ENCODE peak calls at places on chromosome 15, in six cellular contexts. One of them, this sample, is unnamed.

GRCh38 chr15:82850242-82850591 is 40.8 kb downstream of the WHAMM start:
- DNase-seq in HepG2: no peak
- DNase-seq in IMR-90: peak; percentile 5
- DNase-seq in A549: no peak
- DNase-seq in GM12878: no peak
- DNase-seq in HCT116: no peak
- DNase-seq in this sample: peak; percentile 89

GRCh38 chr15:29685156-29686078 is 136.9 kb downstream of the TJP1 start:
- DNase-seq in IMR-90: peak; percentile 79
- DNase-seq in HepG2: no peak
- DNase-seq in HCT116: no peak
- DNase-seq in GM12878: no peak
- DNase-seq in A549: no peak
- DNase-seq in this sample: no peak

GRCh38 chr15:88040516-88040915 is 216.0 kb downstream of the NTRK3 start:
- DNase-seq in GM12878: no peak
- DNase-seq in A549: no peak
- DNase-seq in HepG2: no peak
- DNase-seq in HCT116: no peak
- DNase-seq in IMR-90: no peak
- DNase-seq in this sample: no peak

GRCh38 chr15:71060983-71061382 is 54.3 kb upstream of the THSD4 start:
- DNase-seq in GM12878: no peak
- DNase-seq in A549: no peak
- DNase-seq in IMR-90: peak; percentile 49
- DNase-seq in HepG2: no peak
- DNase-seq in HCT116: no peak
- DNase-seq in this sample: no peak

GRCh38 chr15:49675051-49675450 is 54.2 kb downstream of the DTWD1 start:
- DNase-seq in IMR-90: peak; percentile 87
- DNase-seq in HepG2: peak; percentile 9
- DNase-seq in GM12878: no peak
- DNase-seq in HCT116: no peak
- DNase-seq in A549: peak; percentile 18
- DNase-seq in this sample: no peak

GRCh38 chr15:22838292-22839042 is at the start of gene NIPA2:
- DNase-seq in A549: peak; percentile 93
- DNase-seq in HepG2: peak; percentile 92
- DNase-seq in GM12878: peak; percentile 90
- DNase-seq in HCT116: peak; percentile 95
- DNase-seq in IMR-90: peak; percentile 97
- DNase-seq in this sample: peak; percentile 98

GRCh38 chr15:64398575-64398974 is 10.9 kb downstream of the TRIP4 start:
- DNase-seq in IMR-90: no peak
- DNase-seq in A549: no peak
- DNase-seq in GM12878: no peak
- DNase-seq in HepG2: no peak
- DNase-seq in HCT116: no peak
- DNase-seq in this sample: no peak

GRCh38 chr15:86329311-86330013 is 249.8 kb downstream of the AGBL1 start:
- DNase-seq in IMR-90: no peak
- DNase-seq in HCT116: no peak
- DNase-seq in GM12878: no peak
- DNase-seq in HepG2: no peak
- DNase-seq in A549: no peak
- DNase-seq in this sample: no peak

GRCh38 chr15:65910341-65910740 is 41.0 kb downstream of the RAB11A start:
- DNase-seq in HCT116: no peak
- DNase-seq in IMR-90: no peak
- DNase-seq in GM12878: no peak
- DNase-seq in A549: no peak
- DNase-seq in HepG2: no peak
- DNase-seq in this sample: no peak

GRCh38 chr15:96330064-96330449 is 443 bp upstream of the NR2F2 start:
- DNase-seq in A549: peak; percentile 81
- DNase-seq in GM12878: no peak
- DNase-seq in HepG2: no peak
- DNase-seq in HCT116: peak; percentile 51
- DNase-seq in IMR-90: peak; percentile 89
- DNase-seq in this sample: no peak

GRCh38 chr15:35309886-35310285 is 224.8 kb upstream of the NANOGP8 start:
- DNase-seq in HepG2: no peak
- DNase-seq in A549: no peak
- DNase-seq in IMR-90: peak; percentile 44
- DNase-seq in HCT116: no peak
- DNase-seq in GM12878: no peak
- DNase-seq in this sample: no peak

GRCh38 chr15:26848498-26848897 is 18.4 kb upstream of the GABRA5 start:
- DNase-seq in A549: no peak
- DNase-seq in HCT116: no peak
- DNase-seq in HepG2: no peak
- DNase-seq in IMR-90: no peak
- DNase-seq in GM12878: no peak
- DNase-seq in this sample: no peak

DNA sequence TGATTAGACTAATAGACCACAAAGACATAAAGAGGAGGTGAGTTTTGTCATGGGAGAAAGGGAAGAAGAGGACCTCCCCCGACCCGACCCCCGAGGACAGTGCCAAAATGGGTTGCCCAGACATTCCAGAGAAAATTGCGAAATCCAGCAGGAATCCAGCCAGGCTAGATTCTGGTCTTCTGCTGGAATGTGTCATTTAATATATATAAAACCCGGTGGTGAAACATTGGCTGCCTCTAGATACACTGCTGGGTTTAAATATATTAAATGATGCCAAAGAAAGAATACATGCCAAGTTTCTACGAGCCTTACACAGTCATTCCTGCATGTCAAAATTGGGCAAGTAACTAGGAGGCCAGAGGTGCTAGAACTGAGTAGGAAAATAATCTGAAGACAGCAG is 45.3 kb upstream of the SPESP1 start:
- DNase-seq in HepG2: no peak
- DNase-seq in IMR-90: peak; percentile 25
- DNase-seq in HCT116: no peak
- DNase-seq in GM12878: no peak
- DNase-seq in A549: no peak
- DNase-seq in this sample: no peak
- TF ChIP-seq RAD21 in HepG2: no peak
- TF ChIP-seq RAD21 in IMR-90: no peak
- TF ChIP-seq RAD21 in HCT116: no peak
- TF ChIP-seq RAD21 in GM12878: no peak
- TF ChIP-seq RAD21 in A549: no peak
- TF ChIP-seq RAD21 in this sample: no peak

GRCh38 chr15:58957101-58957973 is 23.9 kb upstream of the SLTM start:
- DNase-seq in A549: peak; percentile 85
- DNase-seq in IMR-90: peak; percentile 58
- DNase-seq in HepG2: peak; percentile 69
- DNase-seq in HCT116: peak; percentile 81
- DNase-seq in GM12878: no peak
- DNase-seq in this sample: peak; percentile 57

GRCh38 chr15:58958811-58959210 is 25.3 kb upstream of the SLTM start:
- DNase-seq in IMR-90: no peak
- DNase-seq in A549: no peak
- DNase-seq in HepG2: no peak
- DNase-seq in HCT116: no peak
- DNase-seq in GM12878: no peak
- DNase-seq in this sample: no peak

GRCh38 chr15:58966698-58967097 is 20.8 kb upstream of the RNF111 start:
- DNase-seq in GM12878: no peak
- DNase-seq in HepG2: no peak
- DNase-seq in HCT116: no peak
- DNase-seq in IMR-90: peak; percentile 59
- DNase-seq in A549: no peak
- DNase-seq in this sample: no peak

GRCh38 chr15:58962662-58963565 is 24.5 kb upstream of the RNF111 start:
- DNase-seq in IMR-90: no peak
- DNase-seq in HepG2: no peak
- DNase-seq in A549: no peak
- DNase-seq in GM12878: no peak
- DNase-seq in HCT116: no peak
- DNase-seq in this sample: no peak

GRCh38 chr15:58962136-58962535 is 25.3 kb upstream of the RNF111 start:
- DNase-seq in IMR-90: no peak
- DNase-seq in HCT116: no peak
- DNase-seq in HepG2: no peak
- DNase-seq in A549: no peak
- DNase-seq in GM12878: no peak
- DNase-seq in this sample: no peak
- H3K27ac ChIP-seq in IMR-90: no peak overlapping the region
- H3K27ac ChIP-seq in HCT116: no peak overlapping the region
- H3K27ac ChIP-seq in HepG2: no peak overlapping the region
- H3K27ac ChIP-seq in A549: no peak overlapping the region
- H3K27ac ChIP-seq in GM12878: no peak overlapping the region
- H3K27ac ChIP-seq in this sample: no peak overlapping the region

GRCh38 chr15:48515497-48515896 is 130.0 kb downstream of the FBN1 start:
- DNase-seq in HCT116: no peak
- DNase-seq in GM12878: no peak
- DNase-seq in HepG2: no peak
- DNase-seq in IMR-90: no peak
- DNase-seq in A549: no peak
- DNase-seq in this sample: no peak

GRCh38 chr15:48516125-48516524 is 129.4 kb downstream of the FBN1 start:
- DNase-seq in GM12878: no peak
- DNase-seq in HCT116: no peak
- DNase-seq in A549: no peak
- DNase-seq in IMR-90: no peak
- DNase-seq in HepG2: no peak
- DNase-seq in this sample: no peak

GRCh38 chr15:48522123-48522522 is 123.4 kb downstream of the FBN1 start:
- DNase-seq in HepG2: no peak
- DNase-seq in A549: no peak
- DNase-seq in HCT116: no peak
- DNase-seq in IMR-90: no peak
- DNase-seq in GM12878: no peak
- DNase-seq in this sample: no peak

GRCh38 chr15:48522911-48523310 is 122.6 kb downstream of the FBN1 start:
- DNase-seq in A549: no peak
- DNase-seq in HCT116: no peak
- DNase-seq in HepG2: no peak
- DNase-seq in GM12878: no peak
- DNase-seq in IMR-90: peak; percentile 33
- DNase-seq in this sample: no peak

DNA sequence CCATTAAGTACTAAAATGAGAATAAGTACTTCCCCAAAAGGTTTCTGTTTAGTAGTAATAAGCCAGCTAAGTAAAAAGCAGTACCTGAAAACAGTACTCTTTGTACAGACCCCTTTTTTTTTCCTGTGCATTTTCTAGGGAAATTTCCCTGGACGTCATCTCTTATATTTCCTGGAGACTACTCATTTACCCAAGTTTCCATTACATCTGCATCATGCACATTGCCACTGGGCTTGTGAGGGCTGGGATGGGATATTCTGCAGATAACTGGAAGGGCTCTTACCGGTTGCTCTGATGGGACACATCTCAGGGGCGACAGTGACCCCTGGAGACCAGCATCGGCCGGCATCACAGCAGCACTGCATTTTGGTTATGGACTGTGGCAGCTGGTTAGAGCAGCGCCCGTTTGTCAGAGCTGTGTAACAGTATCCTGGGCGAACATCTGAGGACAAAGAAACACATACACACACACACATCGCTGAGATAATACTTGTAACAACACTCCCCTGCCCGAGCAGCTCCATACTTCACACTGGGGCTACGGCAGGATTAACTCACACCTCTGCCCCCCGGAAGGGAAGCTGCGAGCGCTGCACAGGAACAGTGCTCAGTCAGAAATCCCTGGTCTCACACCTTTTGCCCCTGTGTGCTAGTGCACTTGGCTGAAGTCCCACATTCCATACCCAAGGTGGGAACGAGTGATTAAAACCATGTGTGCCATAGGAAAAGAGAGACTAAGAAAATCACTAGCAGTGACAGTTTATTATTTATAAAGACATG is 124.9 kb downstream of the FBN1 start:
- DNase-seq in HepG2: peak; percentile 6
- DNase-seq in GM12878: no peak
- DNase-seq in IMR-90: no peak
- DNase-seq in HCT116: peak; percentile 7
- DNase-seq in A549: no peak
- DNase-seq in this sample: no peak
- TF ChIP-seq RAD21 in HepG2: peak; percentile 51
- TF ChIP-seq RAD21 in GM12878: no peak
- TF ChIP-seq RAD21 in IMR-90: no peak
- TF ChIP-seq RAD21 in HCT116: peak; percentile 64
- TF ChIP-seq RAD21 in A549: peak; percentile 35
- TF ChIP-seq RAD21 in this sample: peak; percentile 39

DNA sequence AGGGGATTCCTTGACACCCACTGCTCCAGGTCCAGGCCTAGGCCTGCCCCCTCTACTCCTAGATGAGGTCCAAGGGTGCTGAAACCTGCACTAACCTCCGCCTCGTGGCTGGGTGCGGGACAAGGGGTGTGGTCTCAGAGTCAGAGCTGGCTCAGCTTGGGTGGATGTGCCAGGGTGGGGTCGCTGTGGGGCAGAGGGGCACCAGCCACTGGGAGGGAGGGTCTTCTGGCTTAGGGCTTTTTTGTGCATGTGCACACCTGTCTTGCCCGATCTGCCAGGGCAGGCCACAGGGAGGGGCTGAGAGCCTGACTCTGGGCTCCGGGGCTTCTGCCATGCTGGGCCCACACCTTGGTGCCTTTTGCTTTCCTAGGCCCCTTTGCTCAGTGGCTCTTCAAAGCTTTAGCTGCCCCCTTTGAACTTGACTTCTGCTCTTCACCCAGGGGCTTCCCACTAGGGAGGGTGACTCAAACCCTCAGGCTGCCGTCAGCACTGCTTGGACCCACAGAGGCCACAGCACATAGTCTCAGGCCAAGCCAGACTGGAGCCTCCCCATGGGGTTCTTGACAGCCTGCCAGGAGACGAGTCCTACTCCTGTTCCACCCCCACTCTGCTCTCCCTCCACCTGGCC is 73.0 kb downstream of the KLF13 start:
- DNase-seq in A549: no peak
- DNase-seq in IMR-90: peak; percentile 15
- DNase-seq in GM12878: no peak
- DNase-seq in HepG2: no peak
- DNase-seq in HCT116: no peak
- DNase-seq in this sample: no peak
- H3K27ac ChIP-seq in A549: peak overlapping the region; percentile 14
- H3K27ac ChIP-seq in IMR-90: no peak overlapping the region
- H3K27ac ChIP-seq in GM12878: no peak overlapping the region
- H3K27ac ChIP-seq in HepG2: no peak overlapping the region
- H3K27ac ChIP-seq in HCT116: no peak overlapping the region
- H3K27ac ChIP-seq in this sample: no peak overlapping the region